ENCODE peak calls at places on chromosomes 6 and 20, in eight cellular contexts. C is CD8-positive, alpha-beta T cell; U is ovary; V is neural progenitor cell; S is K562; B is spleen; E is astrocyte; M is fibroblast of lung. G is an unnamed sample.

GRCh38 chr6:32118782-32119628 is 9.0 kb downstream of the ATF6B start:
- DNase-seq in C (peak; percentile 70), U (peak; percentile 92), V (peak; percentile 87), S (peak; percentile 89), B (peak; percentile 95), E (peak; percentile 56), M (peak; percentile 88), G (peak; percentile 75)

GRCh38 chr20:54221383-54221782 is 13.5 kb downstream of the PFDN4 start:
- DNase-seq in C (peak; percentile 32), U (no peak), V (no peak), S (no peak), B (no peak), E (no peak), M (no peak), G (peak; percentile 31)

GRCh38 chr6:146040360-146040759 is 11.5 kb downstream of the GRM1 start:
- DNase-seq in C (no peak), U (no peak), V (no peak), S (no peak), B (no peak), E (no peak), M (no peak), G (no peak)

GRCh38 chr6:73666393-73666792 is 12.6 kb upstream of the SLC17A5 start:
- DNase-seq in C (no peak), U (no peak), V (no peak), S (no peak), B (no peak), E (no peak), M (no peak), G (no peak)

GRCh38 chr6:21121737-21122136 is 471.8 kb upstream of the SOX4 start:
- DNase-seq in C (no peak), U (no peak), V (no peak), S (no peak), B (no peak), E (no peak), M (no peak), G (no peak)

GRCh38 chr6:15444081-15444731 is 198.3 kb downstream of the JARID2 start:
- DNase-seq in C (no peak), U (peak; percentile 38), V (no peak), S (no peak), B (no peak), E (no peak), M (peak; percentile 96), G (no peak)

GRCh38 chr6:12538881-12539357 is 177.6 kb upstream of the PHACTR1 start:
- DNase-seq in C (no peak), U (peak; percentile 18), V (no peak), S (no peak), B (peak; percentile 85), E (peak; percentile 59), M (no peak), G (no peak)

GRCh38 chr6:82017773-82018172 is 229.8 kb downstream of the IBTK start:
- DNase-seq in C (no peak), U (no peak), V (no peak), S (no peak), B (no peak), E (no peak), M (no peak), G (no peak)

GRCh38 chr6:131917318-131917717 is 33.9 kb downstream of the CCN2 start:
- DNase-seq in C (no peak), U (no peak), V (no peak), S (no peak), B (no peak), E (peak; percentile 77), M (no peak), G (no peak)

GRCh38 chr6:83467620-83468036 is 36.8 kb upstream of the ME1 start:
- DNase-seq in C (no peak), U (no peak), V (no peak), S (no peak), B (no peak), E (no peak), M (no peak), G (no peak)

GRCh38 chr6:55925292-55925691 is 49.9 kb upstream of the BMP5 start:
- DNase-seq in C (no peak), U (no peak), V (no peak), S (no peak), B (no peak), E (peak; percentile 89), M (peak; percentile 69), G (no peak)

GRCh38 chr20:62305149-62305764 is 2.5 kb downstream of the ADRM1 start:
- DNase-seq in C (peak; percentile 20), U (no peak), V (no peak), S (no peak), B (no peak), E (no peak), M (no peak), G (no peak)

GRCh38 chr6:25961619-25962367 is 809 bp upstream of the TRIM38 start:
- DNase-seq in C (no peak), U (peak; percentile 27), V (no peak), S (peak; percentile 32), B (no peak), E (no peak), M (no peak), G (no peak)

GRCh38 chr20:63963348-63963741 is 6.4 kb downstream of the ZNF512B start:
- DNase-seq in C (no peak), U (no peak), V (no peak), S (no peak), B (peak; percentile 72), E (no peak), M (no peak), G (no peak)

GRCh38 chr20:17560344-17561074 is 9.4 kb upstream of the DSTN start:
- DNase-seq in C (no peak), U (no peak), V (no peak), S (no peak), B (no peak), E (no peak), M (no peak), G (no peak)

GRCh38 chr6:97053643-97054411 is 129.3 kb downstream of the KLHL32 start:
- DNase-seq in C (no peak), U (no peak), V (peak; percentile 12), S (no peak), B (no peak), E (peak; percentile 2), M (peak; percentile 53), G (no peak)

GRCh38 chr6:129108337-129108736 is 225.4 kb downstream of the LAMA2 start:
- DNase-seq in C (no peak), U (no peak), V (no peak), S (no peak), B (no peak), E (no peak), M (no peak), G (no peak)

GRCh38 chr20:1535420-1536175 is 21.9 kb downstream of the SIRPD start:
- DNase-seq in C (no peak), U (no peak), V (no peak), S (no peak), B (peak; percentile 74), E (no peak), M (no peak), G (no peak)

GRCh38 chr6:152605342-152605741 is 31.8 kb downstream of the SYNE1 start:
- DNase-seq in C (no peak), U (no peak), V (no peak), S (no peak), B (no peak), E (peak; percentile 33), M (no peak), G (no peak)

GRCh38 chr20:35326732-35327073 is 34.5 kb upstream of the FAM83C start:
- DNase-seq in C (no peak), U (no peak), V (no peak), S (no peak), B (no peak), E (no peak), M (no peak), G (no peak)

GRCh38 chr6:157209865-157210530 is 113.3 kb downstream of the TMEM242 start:
- DNase-seq in C (no peak), U (no peak), V (no peak), S (no peak), B (no peak), E (no peak), M (no peak), G (no peak)

GRCh38 chr6:34154668-34155447 is 9.0 kb upstream of the GRM4 start:
- DNase-seq in C (peak; percentile 60), U (peak; percentile 75), V (peak; percentile 87), S (peak; percentile 92), B (peak; percentile 85), E (peak; percentile 4), M (peak; percentile 32), G (peak; percentile 37)

GRCh38 chr6:31272856-31273626 is 1.1 kb upstream of the HLA-C start:
- DNase-seq in C (peak; percentile 58), U (no peak), V (peak; percentile 22), S (no peak), B (no peak), E (no peak), M (no peak), G (peak; percentile 41)

GRCh38 chr6:162750776-162751175 is 23.0 kb downstream of the PACRG start:
- DNase-seq in C (no peak), U (no peak), V (no peak), S (no peak), B (no peak), E (peak; percentile 65), M (peak; percentile 9), G (no peak)

GRCh38 chr6:79330723-79331122 is 96.2 kb upstream of the HMGN3 start:
- DNase-seq in C (no peak), U (no peak), V (no peak), S (no peak), B (no peak), E (peak; percentile 10), M (no peak), G (no peak)

GRCh38 chr20:10662151-10662550 is 11.6 kb downstream of the JAG1 start:
- DNase-seq in C (no peak), U (no peak), V (no peak), S (no peak), B (no peak), E (no peak), M (no peak), G (no peak)
- H3K4me1 ChIP-seq in C (no peaks in the 10 kb centered on the region), U (peaks cover 11% of the 10 kb centered on the region), V (peaks cover 58% of the 10 kb centered on the region), S (no peaks in the 10 kb centered on the region), B (peaks cover 11% of the 10 kb centered on the region), E (peaks cover 34% of the 10 kb centered on the region), M (peaks cover 6% of the 10 kb centered on the region), G (no peaks in the 10 kb centered on the region)

DNA sequence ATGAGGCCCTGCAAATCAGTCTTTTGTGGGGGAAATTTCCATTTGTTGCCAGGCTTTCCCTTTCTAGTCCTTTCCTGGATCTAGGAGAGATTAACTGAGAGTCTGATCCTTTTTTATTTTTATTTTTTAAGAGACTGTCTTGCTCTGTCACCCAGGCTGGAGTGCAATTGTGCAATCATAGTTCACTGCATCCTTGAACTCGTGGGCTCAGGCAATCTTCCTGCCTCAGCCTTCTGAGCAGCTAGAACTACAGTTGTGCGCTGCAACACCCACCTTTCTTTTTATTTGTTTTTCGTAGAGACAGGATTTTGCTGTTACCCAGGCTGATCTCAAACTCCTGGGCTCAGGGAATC is 22.9 kb downstream of the OR2B2 start:
- DNase-seq in C (no peak), U (no peak), V (no peak), S (no peak), B (no peak), E (no peak), M (peak; percentile 11), G (no peak)
- H3K4me3 ChIP-seq in C (no peak overlapping the region), U (no peak overlapping the region), V (peak overlapping the region; percentile 97), S (peak overlapping the region; percentile 79), B (no peak overlapping the region), E (no peak overlapping the region), M (no peak overlapping the region), G (no peak overlapping the region)

GRCh38 chr6:14276667-14277404 is 159.3 kb downstream of the CD83 start:
- DNase-seq in C (peak; percentile 54), U (no peak), V (no peak), S (no peak), B (no peak), E (peak; percentile 54), M (no peak), G (peak; percentile 64)
- H3K27ac ChIP-seq in C (peak overlapping the region; percentile 1), U (no peak overlapping the region), V (no peak overlapping the region), S (no peak overlapping the region), B (peak overlapping the region; percentile 73), E (no peak overlapping the region), M (no peak overlapping the region), G (no peak overlapping the region)

GRCh38 chr20:41046716-41047115 is 18.1 kb downstream of the TOP1 start:
- DNase-seq in C (no peak), U (no peak), V (no peak), S (no peak), B (no peak), E (peak; percentile 52), M (peak; percentile 42), G (no peak)
- H3K4me1 ChIP-seq in C (peaks cover 82% of the 10 kb centered on the region), U (peaks cover 20% of the 10 kb centered on the region), V (peaks cover 92% of the 10 kb centered on the region), S (peaks cover 71% of the 10 kb centered on the region), B (peaks cover 65% of the 10 kb centered on the region), E (peaks cover 28% of the 10 kb centered on the region), M (peaks cover 24% of the 10 kb centered on the region), G (peaks cover 81% of the 10 kb centered on the region)

G was measured in CD8-positive, alpha-beta memory T cell.